ENCODE peak calls at places on chromosomes 3 and 15, in seven cellular contexts. One of them, this sample, is unnamed.
A peak's percentile ranks its signal among the peaks of the same experiment; 100 is the strongest.

GRCh38 chr3:51559266-51559907 is 20.9 kb downstream of the RAD54L2 start:
- DNase-seq in GM12878: no peak
- DNase-seq in breast epithelium: no peak
- DNase-seq in stomach: no peak
- DNase-seq in prostate gland: no peak
- DNase-seq in K562: no peak
- DNase-seq in endothelial cell of umbilical vein: no peak
- DNase-seq in this sample: peak; percentile 47

GRCh38 chr3:82942041-82942440 is 1180.6 kb upstream of the GBE1 start:
- DNase-seq in GM12878: peak; percentile 16
- DNase-seq in breast epithelium: no peak
- DNase-seq in stomach: no peak
- DNase-seq in prostate gland: no peak
- DNase-seq in K562: no peak
- DNase-seq in endothelial cell of umbilical vein: no peak
- DNase-seq in this sample: no peak

GRCh38 chr3:139629033-139629432 is 48.7 kb downstream of the NMNAT3 start:
- DNase-seq in GM12878: no peak
- DNase-seq in breast epithelium: no peak
- DNase-seq in stomach: no peak
- DNase-seq in prostate gland: no peak
- DNase-seq in K562: no peak
- DNase-seq in endothelial cell of umbilical vein: no peak
- DNase-seq in this sample: no peak

GRCh38 chr3:14861031-14861430 is 42.3 kb downstream of the FGD5 start:
- DNase-seq in GM12878: no peak
- DNase-seq in breast epithelium: no peak
- DNase-seq in stomach: no peak
- DNase-seq in prostate gland: no peak
- DNase-seq in K562: no peak
- DNase-seq in endothelial cell of umbilical vein: peak; percentile 57
- DNase-seq in this sample: no peak

GRCh38 chr3:178498866-178499265 is 37.4 kb upstream of the KCNMB2 start:
- DNase-seq in GM12878: no peak
- DNase-seq in breast epithelium: no peak
- DNase-seq in stomach: no peak
- DNase-seq in prostate gland: no peak
- DNase-seq in K562: no peak
- DNase-seq in endothelial cell of umbilical vein: no peak
- DNase-seq in this sample: no peak

GRCh38 chr3:52174896-52175295 is 20.7 kb upstream of the POC1A start:
- DNase-seq in GM12878: no peak
- DNase-seq in breast epithelium: no peak
- DNase-seq in stomach: no peak
- DNase-seq in prostate gland: no peak
- DNase-seq in K562: no peak
- DNase-seq in endothelial cell of umbilical vein: no peak
- DNase-seq in this sample: no peak

GRCh38 chr15:49270541-49271421 is 100.7 kb downstream of the GALK2 start:
- DNase-seq in GM12878: no peak
- DNase-seq in breast epithelium: no peak
- DNase-seq in stomach: no peak
- DNase-seq in prostate gland: no peak
- DNase-seq in K562: no peak
- DNase-seq in endothelial cell of umbilical vein: no peak
- DNase-seq in this sample: no peak

GRCh38 chr3:13705702-13706280 is 156.9 kb downstream of the FBLN2 start:
- DNase-seq in GM12878: no peak
- DNase-seq in breast epithelium: peak; percentile 24
- DNase-seq in stomach: peak; percentile 7
- DNase-seq in prostate gland: no peak
- DNase-seq in K562: no peak
- DNase-seq in endothelial cell of umbilical vein: no peak
- DNase-seq in this sample: no peak

GRCh38 chr15:51842852-51843737 is 13.6 kb downstream of the TMOD3 start:
- DNase-seq in GM12878: no peak
- DNase-seq in breast epithelium: no peak
- DNase-seq in stomach: no peak
- DNase-seq in prostate gland: no peak
- DNase-seq in K562: no peak
- DNase-seq in endothelial cell of umbilical vein: peak; percentile 37
- DNase-seq in this sample: no peak

GRCh38 chr3:134487406-134487805 is 1.5 kb downstream of the CEP63 start:
- DNase-seq in GM12878: no peak
- DNase-seq in breast epithelium: no peak
- DNase-seq in stomach: no peak
- DNase-seq in prostate gland: no peak
- DNase-seq in K562: no peak
- DNase-seq in endothelial cell of umbilical vein: no peak
- DNase-seq in this sample: no peak

GRCh38 chr3:57757642-57758297 is 1.7 kb downstream of the SLMAP start:
- DNase-seq in GM12878: no peak
- DNase-seq in breast epithelium: no peak
- DNase-seq in stomach: no peak
- DNase-seq in prostate gland: peak; percentile 6
- DNase-seq in K562: no peak
- DNase-seq in endothelial cell of umbilical vein: peak; percentile 39
- DNase-seq in this sample: no peak

GRCh38 chr3:36635731-36636130 is 128.6 kb downstream of the DCLK3 start:
- DNase-seq in GM12878: no peak
- DNase-seq in breast epithelium: no peak
- DNase-seq in stomach: no peak
- DNase-seq in prostate gland: no peak
- DNase-seq in K562: no peak
- DNase-seq in endothelial cell of umbilical vein: no peak
- DNase-seq in this sample: no peak

DNA sequence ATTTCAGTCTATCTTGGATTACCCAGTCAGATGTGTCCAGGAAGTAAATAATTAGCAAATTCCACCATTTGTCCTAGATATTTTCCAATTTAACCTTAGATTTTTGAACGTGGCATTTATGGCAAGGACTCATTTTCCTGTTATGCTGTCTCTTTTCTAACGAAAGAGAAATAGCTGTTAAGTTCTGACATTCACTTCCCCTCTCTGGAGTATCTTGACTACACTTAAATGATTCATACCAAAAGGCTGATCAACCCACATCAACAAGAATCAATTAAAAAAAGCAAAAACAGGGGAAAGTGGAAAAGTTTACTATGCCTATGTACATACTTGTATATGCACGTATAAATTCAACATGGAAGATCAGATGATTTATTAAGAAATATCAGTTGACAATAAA is 149.9 kb downstream of the FRMD5 start:
- DNase-seq in GM12878: no peak
- DNase-seq in breast epithelium: no peak
- DNase-seq in stomach: no peak
- DNase-seq in prostate gland: no peak
- DNase-seq in K562: no peak
- DNase-seq in endothelial cell of umbilical vein: peak; percentile 81
- DNase-seq in this sample: no peak
- TF ChIP-seq POLR2AphosphoS5 in GM12878: no peak
- TF ChIP-seq POLR2AphosphoS5 in breast epithelium: no peak
- TF ChIP-seq POLR2AphosphoS5 in stomach: no peak
- TF ChIP-seq POLR2AphosphoS5 in prostate gland: no peak
- TF ChIP-seq POLR2AphosphoS5 in K562: no peak
- TF ChIP-seq POLR2AphosphoS5 in endothelial cell of umbilical vein: no peak
- TF ChIP-seq POLR2AphosphoS5 in this sample: no peak

GRCh38 chr3:94671078-94671477 is 608.2 kb downstream of the NSUN3 start:
- DNase-seq in GM12878: no peak
- DNase-seq in breast epithelium: no peak
- DNase-seq in stomach: no peak
- DNase-seq in prostate gland: no peak
- DNase-seq in K562: no peak
- DNase-seq in endothelial cell of umbilical vein: no peak
- DNase-seq in this sample: no peak
- H3K9me3 ChIP-seq in GM12878: no peaks in the 10 kb centered on the region
- H3K9me3 ChIP-seq in breast epithelium: no peaks in the 10 kb centered on the region
- H3K9me3 ChIP-seq in stomach: peaks cover 2% of the 10 kb centered on the region
- H3K9me3 ChIP-seq in prostate gland: no peaks in the 10 kb centered on the region
- H3K9me3 ChIP-seq in K562: no peaks in the 10 kb centered on the region
- H3K9me3 ChIP-seq in endothelial cell of umbilical vein: no peaks in the 10 kb centered on the region
- H3K9me3 ChIP-seq in this sample: no peaks in the 10 kb centered on the region

GRCh38 chr15:65071381-65071811 is 3.6 kb upstream of the RASL12 start:
- DNase-seq in GM12878: no peak
- DNase-seq in breast epithelium: no peak
- DNase-seq in stomach: no peak
- DNase-seq in prostate gland: no peak
- DNase-seq in K562: no peak
- DNase-seq in endothelial cell of umbilical vein: no peak
- DNase-seq in this sample: no peak
- TF ChIP-seq POLR2AphosphoS5 in GM12878: no peak
- TF ChIP-seq POLR2AphosphoS5 in breast epithelium: no peak
- TF ChIP-seq POLR2AphosphoS5 in stomach: no peak
- TF ChIP-seq POLR2AphosphoS5 in prostate gland: peak; percentile 7
- TF ChIP-seq POLR2AphosphoS5 in K562: no peak
- TF ChIP-seq POLR2AphosphoS5 in endothelial cell of umbilical vein: no peak
- TF ChIP-seq POLR2AphosphoS5 in this sample: no peak

GRCh38 chr15:97545799-97546198 is 414.7 kb upstream of the ARRDC4 start:
- DNase-seq in GM12878: no peak
- DNase-seq in breast epithelium: no peak
- DNase-seq in stomach: no peak
- DNase-seq in prostate gland: no peak
- DNase-seq in K562: no peak
- DNase-seq in endothelial cell of umbilical vein: no peak
- DNase-seq in this sample: no peak
- H3K9me3 ChIP-seq in GM12878: no peaks in the 10 kb centered on the region
- H3K9me3 ChIP-seq in breast epithelium: peaks cover 40% of the 10 kb centered on the region
- H3K9me3 ChIP-seq in stomach: peaks cover 51% of the 10 kb centered on the region
- H3K9me3 ChIP-seq in prostate gland: no peaks in the 10 kb centered on the region
- H3K9me3 ChIP-seq in K562: no peaks in the 10 kb centered on the region
- H3K9me3 ChIP-seq in endothelial cell of umbilical vein: no peaks in the 10 kb centered on the region
- H3K9me3 ChIP-seq in this sample: no peaks in the 10 kb centered on the region

DNA sequence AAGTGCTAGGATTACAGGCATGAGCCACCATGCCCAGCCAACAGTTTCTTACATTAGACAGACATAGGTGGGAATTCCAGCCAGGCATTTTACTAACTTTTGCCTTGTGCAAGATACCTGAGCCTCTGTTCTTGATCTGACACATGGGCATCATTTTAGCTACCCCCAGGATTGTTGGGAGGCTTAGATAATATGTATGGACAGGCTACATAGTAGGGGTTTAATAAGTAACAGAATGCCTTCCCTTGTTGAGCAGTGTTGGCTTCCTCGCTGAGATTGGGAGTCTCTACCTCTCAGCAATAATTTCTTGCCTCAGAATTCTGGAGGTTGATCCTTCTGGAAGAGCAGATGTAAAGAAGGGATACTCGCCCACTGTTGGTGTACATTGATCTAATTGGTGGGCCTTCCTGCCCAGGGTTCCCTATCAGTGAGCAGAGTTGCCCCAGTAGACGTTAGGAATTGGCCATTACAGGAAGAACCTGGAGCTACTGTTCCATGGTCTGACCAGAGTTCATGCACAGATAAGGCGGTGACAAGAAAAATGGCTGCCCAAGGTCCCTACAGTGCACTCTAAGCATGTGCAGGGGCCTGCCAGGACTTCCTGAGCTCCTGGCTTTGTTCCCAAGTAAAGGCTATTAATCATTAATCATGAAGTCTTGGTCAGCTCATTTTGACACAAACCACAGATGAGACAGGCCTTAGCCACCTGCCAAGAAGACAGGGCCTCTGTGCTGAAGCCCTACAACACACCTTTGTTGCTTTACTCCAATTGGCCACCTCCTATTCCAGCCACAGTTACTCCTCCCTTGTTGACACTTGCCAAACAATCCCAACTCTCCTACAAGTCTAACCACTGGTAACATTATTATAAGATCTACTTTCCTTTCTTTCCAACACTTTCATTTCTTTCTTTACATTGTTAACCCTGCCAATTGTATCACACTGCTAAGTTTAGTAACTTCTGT is 5.0 kb upstream of the IL17RE start:
- DNase-seq in GM12878: peak; percentile 28
- DNase-seq in breast epithelium: peak; percentile 68
- DNase-seq in stomach: peak; percentile 81
- DNase-seq in prostate gland: peak; percentile 82
- DNase-seq in K562: peak; percentile 49
- DNase-seq in endothelial cell of umbilical vein: peak; percentile 75
- DNase-seq in this sample: no peak
- TF ChIP-seq POLR2AphosphoS5 in GM12878: no peak
- TF ChIP-seq POLR2AphosphoS5 in breast epithelium: no peak
- TF ChIP-seq POLR2AphosphoS5 in stomach: peak; percentile 64
- TF ChIP-seq POLR2AphosphoS5 in prostate gland: peak; percentile 89
- TF ChIP-seq POLR2AphosphoS5 in K562: peak; percentile 36
- TF ChIP-seq POLR2AphosphoS5 in endothelial cell of umbilical vein: peak; percentile 47
- TF ChIP-seq POLR2AphosphoS5 in this sample: no peak